ENCODE peak calls at places on chromosomes 3 and 15, in five cellular contexts. K, L, P, O and D are unnamed samples.

GRCh38 chr3:56864090-56864489 is 62.3 kb upstream of the ARHGEF3 start:
- DNase-seq in O (no peak), L (no peak), K (no peak), P (no peak), D (peak)

GRCh38 chr15:25469377-25469776 is 30.6 kb upstream of the UBE3A start:
- DNase-seq in K (no peak), O (no peak), P (no peak), L (peak), D (no peak)

GRCh38 chr15:59296181-59296617 is 76.5 kb downstream of the MYO1E start:
- DNase-seq in L (no peak), P (no peak), K (peak), O (peak), D (no peak)

GRCh38 chr3:36095238-36095637 is 285.1 kb upstream of the STAC start:
- DNase-seq in K (no peak), L (no peak), P (no peak), O (no peak), D (no peak)

GRCh38 chr3:158718490-158719170 is 13.6 kb downstream of the RARRES1 start:
- DNase-seq in O (peak), L (no peak), K (peak), P (no peak), D (no peak)

GRCh38 chr15:51076898-51077564 is 17.7 kb downstream of the TNFAIP8L3 start:
- DNase-seq in P (peak), L (peak), O (no peak), K (no peak), D (no peak)

GRCh38 chr3:191198886-191199285 is at the start of gene OSTN:
- DNase-seq in P (no peak), O (no peak), K (no peak), L (no peak), D (no peak)

GRCh38 chr3:186990878-186991308 is 60.6 kb downstream of the ST6GAL1 start:
- DNase-seq in O (peak), K (peak), P (no peak), L (no peak), D (no peak)

GRCh38 chr15:25545017-25545416 is 106.2 kb upstream of the UBE3A start:
- DNase-seq in P (no peak), L (no peak), K (peak), O (peak), D (no peak)

GRCh38 chr3:182567666-182568065 is 225.6 kb upstream of the ATP11B start:
- DNase-seq in K (no peak), P (no peak), O (no peak), L (no peak), D (no peak)

GRCh38 chr15:67077641-67078215 is 12.3 kb downstream of the SMAD3 start:
- DNase-seq in O (no peak), L (no peak), P (no peak), K (no peak), D (no peak)

GRCh38 chr15:45498701-45499100 is 23.9 kb downstream of the SLC30A4 start:
- DNase-seq in L (no peak), K (no peak), O (no peak), P (no peak), D (no peak)

GRCh38 chr15:45497261-45497660 is 25.3 kb downstream of the SLC30A4 start:
- DNase-seq in O (no peak), L (no peak), K (no peak), P (no peak), D (no peak)

GRCh38 chr15:45499426-45499825 is 23.1 kb downstream of the SLC30A4 start:
- DNase-seq in P (no peak), L (no peak), K (peak), O (no peak), D (no peak)

GRCh38 chr15:45495588-45495987 is 27.0 kb downstream of the SLC30A4 start:
- DNase-seq in L (no peak), O (no peak), P (no peak), K (no peak), D (no peak)

GRCh38 chr15:45496658-45497057 is 25.9 kb downstream of the SLC30A4 start:
- DNase-seq in O (no peak), K (no peak), L (no peak), P (no peak), D (no peak)
- H3K4me3 ChIP-seq in O (no peak), K (no peak), L (no peak), P (no peak), D (no peak)

GRCh38 chr3:138434875-138435772 is 708 bp downstream of the ESYT3 start:
- DNase-seq in P (peak), K (peak), O (no peak), L (no peak), D (no peak)

GRCh38 chr3:138434276-138434874 is at the start of gene ESYT3:
- DNase-seq in L (peak), O (peak), K (peak), P (peak), D (peak)

GRCh38 chr3:138437281-138437680 is 2.9 kb downstream of the ESYT3 start:
- DNase-seq in K (no peak), L (no peak), O (no peak), P (no peak), D (no peak)

GRCh38 chr3:138433892-138434275 is 532 bp upstream of the ESYT3 start:
- DNase-seq in P (no peak), L (no peak), O (no peak), K (no peak), D (no peak)

GRCh38 chr3:138435840-138436239 is 1.4 kb downstream of the ESYT3 start:
- DNase-seq in O (no peak), P (no peak), K (no peak), L (no peak), D (no peak)
- H3K4me3 ChIP-seq in O (no peak), P (peak), K (peak), L (no peak), D (no peak)

GRCh38 chr15:77071338-77072223 is 672 bp upstream of the TSPAN3 start:
- DNase-seq in P (no peak), O (no peak), L (no peak), K (peak), D (no peak)
- H3K4me3 ChIP-seq in P (peak), O (no peak), L (no peak), K (peak), D (no peak)

DNA sequence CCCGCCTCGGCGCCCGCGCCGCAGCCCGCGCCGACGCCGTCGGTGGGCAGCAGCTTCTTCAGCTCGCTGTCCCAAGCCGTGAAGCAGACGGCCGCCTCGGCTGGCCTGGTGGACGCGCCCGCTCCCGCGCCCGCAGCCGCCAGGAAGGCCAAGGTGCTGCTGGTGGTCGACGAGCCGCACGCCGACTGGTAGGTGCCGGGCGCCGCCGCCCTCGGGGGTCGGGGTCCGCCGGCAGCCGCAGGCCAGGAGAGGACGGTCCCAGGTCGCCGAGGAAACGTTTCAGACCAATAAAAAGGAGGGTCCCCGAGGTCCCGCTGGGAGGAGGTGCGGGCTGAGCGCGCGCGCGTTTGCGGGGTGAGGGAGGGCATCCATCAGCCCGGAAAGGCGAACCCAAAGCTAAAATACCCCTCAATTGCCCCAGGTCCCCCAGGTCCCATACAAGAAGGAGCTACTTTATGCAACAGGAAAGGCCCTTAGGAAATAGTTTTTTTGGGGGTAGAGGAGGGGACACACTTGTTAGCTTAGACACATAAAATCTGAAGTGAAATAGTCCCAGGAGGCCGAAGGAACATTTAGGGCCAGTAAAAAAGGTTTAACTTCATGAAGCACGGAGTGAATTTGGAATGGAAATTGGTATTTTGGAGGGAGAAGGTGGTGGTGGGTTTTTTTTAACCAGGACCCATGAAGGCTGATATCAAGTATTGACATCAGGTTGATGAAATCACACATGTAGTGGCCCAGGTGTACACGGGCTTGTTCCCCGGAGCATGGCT is 739 bp downstream of the SYN2 start:
- DNase-seq in P (no peak), L (no peak), K (no peak), O (no peak), D (no peak)
- H3K4me3 ChIP-seq in P (peak), L (no peak), K (no peak), O (no peak), D (no peak)

GRCh38 chr3:10993729-10994065 is 1.1 kb downstream of the SLC6A1 start:
- DNase-seq in O (no peak), K (no peak), L (no peak), P (no peak), D (no peak)

GRCh38 chr3:10992017-10992945 is at the start of gene SLC6A1:
- DNase-seq in P (no peak), K (peak), L (no peak), O (no peak), D (no peak)

GRCh38 chr3:10995871-10996270 is 3.3 kb downstream of the SLC6A1 start:
- DNase-seq in P (no peak), O (no peak), L (no peak), K (no peak), D (no peak)

GRCh38 chr3:10994311-10994710 is 1.8 kb downstream of the SLC6A1 start:
- DNase-seq in L (no peak), P (no peak), O (no peak), K (no peak), D (no peak)

DNA sequence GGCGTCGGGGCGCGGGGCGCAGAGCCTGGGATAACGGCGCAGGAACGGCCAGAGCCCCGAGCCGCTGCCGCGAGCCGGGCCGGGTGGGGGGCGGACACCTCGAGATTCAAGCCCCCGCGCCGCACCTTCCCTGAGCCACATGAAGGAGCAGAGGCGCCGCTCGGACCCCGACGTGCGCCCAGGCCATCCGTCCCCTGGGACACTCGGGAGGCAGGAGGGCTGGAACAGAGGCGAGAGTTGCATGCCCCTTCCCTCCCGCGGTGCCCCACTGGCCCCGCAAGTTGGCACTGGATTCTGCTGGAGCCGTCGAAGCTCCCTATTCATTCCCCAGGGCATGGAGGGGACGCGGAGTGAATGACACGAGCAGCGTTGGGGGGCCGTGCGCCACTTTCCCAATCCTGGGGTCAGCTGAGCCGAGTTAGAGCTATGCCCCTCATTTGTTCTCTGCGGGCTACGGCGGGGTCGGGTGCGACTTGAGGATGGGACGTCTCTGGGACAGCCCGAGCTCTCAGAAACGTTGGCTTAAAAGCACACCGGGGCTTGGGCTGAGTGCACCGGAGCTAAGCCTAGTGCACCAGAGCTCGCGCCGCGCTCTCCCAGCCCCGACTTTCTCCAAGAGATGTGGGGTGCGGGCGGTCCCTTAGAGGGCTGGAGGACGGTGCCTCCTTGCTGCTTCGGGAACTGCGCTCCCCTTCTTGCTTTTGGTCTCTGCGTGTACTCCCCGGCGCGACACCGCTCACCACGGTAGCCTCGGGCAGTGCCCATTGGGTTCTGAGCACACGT is 589 bp downstream of the SLC6A1 start:
- DNase-seq in O (no peak), P (no peak), L (no peak), K (no peak), D (no peak)
- H3K4me3 ChIP-seq in O (no peak), P (peak), L (no peak), K (no peak), D (no peak)

GRCh38 chr15:99720533-99720932 is 12.7 kb downstream of the LYSMD4 start:
- DNase-seq in O (no peak), L (no peak), P (no peak), K (no peak), D (peak)

GRCh38 chr15:99716540-99716939 is 16.7 kb downstream of the LYSMD4 start:
- DNase-seq in L (no peak), P (no peak), K (no peak), O (no peak), D (no peak)

GRCh38 chr15:99717129-99718024 is 15.9 kb downstream of the LYSMD4 start:
- DNase-seq in O (no peak), P (no peak), K (no peak), L (no peak), D (no peak)

GRCh38 chr15:99719096-99719541 is 14.1 kb downstream of the LYSMD4 start:
- DNase-seq in P (no peak), K (peak), O (peak), L (no peak), D (no peak)

DNA sequence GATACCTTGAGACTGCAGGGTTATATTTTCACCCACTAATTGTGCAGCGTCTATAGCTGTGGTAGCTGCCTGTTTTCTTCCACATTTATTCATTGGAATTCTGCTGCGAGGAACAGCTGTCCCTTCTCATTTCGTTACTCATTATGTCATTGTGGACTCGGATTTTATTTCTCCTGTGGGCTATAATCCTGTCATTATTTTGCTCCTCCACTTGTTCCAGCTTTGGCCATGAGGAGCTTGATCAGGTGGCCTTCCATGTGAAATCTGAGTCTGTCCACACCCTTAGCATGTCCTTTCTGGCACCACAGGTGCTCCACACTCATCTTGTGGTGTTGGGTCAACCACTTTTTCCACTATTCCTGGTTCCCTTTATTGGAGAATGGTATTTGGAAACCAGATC is 14.8 kb downstream of the LYSMD4 start:
- DNase-seq in P (no peak), L (no peak), O (no peak), K (no peak), D (no peak)
- H3K4me3 ChIP-seq in P (no peak), L (no peak), O (no peak), K (no peak), D (no peak)

GRCh38 chr3:159765860-159766294 is 222.8 kb upstream of the IL12A start:
- DNase-seq in L (no peak), O (no peak), P (no peak), K (peak), D (no peak)
- H3K4me3 ChIP-seq in L (no peak), O (peak), P (peak), K (peak), D (no peak)

DNA sequence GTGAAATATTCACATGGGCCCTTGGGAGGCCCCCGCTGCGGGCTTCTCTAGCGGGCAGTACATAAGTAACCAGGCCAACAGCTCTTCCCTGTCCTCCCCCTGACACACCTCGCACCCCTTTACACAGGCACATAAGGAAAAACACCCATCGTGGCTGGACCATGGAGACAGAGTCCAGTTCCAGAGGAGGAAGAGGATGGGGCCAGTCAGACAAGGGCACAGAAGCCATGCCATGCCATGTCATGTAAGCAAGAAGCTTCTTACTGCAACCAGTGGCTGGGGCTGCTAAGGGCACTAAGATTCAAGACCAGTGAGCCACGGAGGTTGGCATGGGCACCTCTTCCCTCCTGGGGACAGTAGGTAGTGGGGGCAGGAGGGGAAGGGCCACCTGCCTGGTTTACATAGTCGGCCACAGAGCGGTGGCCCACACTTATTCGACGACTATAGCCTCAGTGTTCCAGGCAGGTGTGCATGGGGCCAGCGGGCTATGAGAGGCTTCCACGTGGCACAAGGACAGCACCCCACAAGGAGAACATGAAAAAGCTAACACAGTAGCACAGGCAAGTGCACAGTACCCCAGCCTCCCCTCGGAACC is 5.7 kb upstream of the CYP11A1 start:
- DNase-seq in K (no peak), L (no peak), O (no peak), P (no peak), D (no peak)
- H3K4me3 ChIP-seq in K (no peak), L (no peak), O (no peak), P (no peak), D (peak)

DNA sequence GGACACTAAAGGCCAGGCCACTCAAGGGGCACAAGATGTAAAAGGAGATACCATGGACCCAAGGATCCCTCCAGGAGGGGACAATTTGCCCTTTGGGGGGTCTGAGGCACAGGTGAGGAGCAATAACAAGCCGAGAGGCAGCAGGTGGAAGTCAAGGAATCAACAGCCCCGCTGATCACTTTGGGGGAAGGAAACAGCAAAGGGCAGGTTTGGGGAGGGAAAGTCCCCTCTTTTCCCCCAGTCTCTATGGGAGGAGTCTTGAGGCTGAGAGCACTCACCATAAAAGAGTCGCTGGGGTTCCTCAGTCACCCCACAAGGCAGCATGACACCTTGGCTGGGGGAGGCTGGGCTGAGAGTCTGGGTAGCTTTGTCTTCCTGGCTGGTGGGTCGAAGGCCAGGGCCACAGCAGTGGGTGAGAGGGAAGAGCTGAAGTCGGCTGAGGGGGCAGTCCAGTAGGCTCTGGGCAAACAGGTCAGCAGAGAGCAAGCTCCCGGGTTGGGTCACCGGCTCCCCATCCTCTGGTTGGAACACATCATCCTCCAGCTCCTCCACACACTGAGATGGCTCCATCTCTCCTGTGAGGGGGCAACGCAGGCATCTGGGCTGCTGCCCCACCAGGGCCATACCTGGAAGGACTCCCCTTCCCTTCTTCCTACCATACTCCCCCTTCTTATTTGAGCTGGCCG is 3.0 kb downstream of the BMF start:
- DNase-seq in O (no peak), P (no peak), K (no peak), L (no peak), D (no peak)
- H3K4me3 ChIP-seq in O (no peak), P (no peak), K (no peak), L (no peak), D (no peak)

GRCh38 chr3:197599089-197599765 is 43.5 kb upstream of the BDH1 start:
- DNase-seq in O (peak), K (peak), P (peak), L (peak), D (peak)
- H3K4me3 ChIP-seq in O (no peak), K (peak), P (no peak), L (no peak), D (no peak)